ENCODE peak calls at places on chromosomes 6 and 20, in ten cellular contexts. One of them, this sample, is unnamed.

GRCh38 chr6:125792680-125793079 is 1.9 kb downstream of the NCOA7 start:
- DNase-seq in GM03348: peak
- DNase-seq in erythroblast: no peak
- DNase-seq in EL: peak
- DNase-seq in anterior cingulate cortex: no peak
- DNase-seq in WTC11: no peak
- DNase-seq in psoas muscle: no peak
- DNase-seq in PC-9: no peak
- DNase-seq in CD4-positive, alpha-beta memory T cell: no peak
- DNase-seq in amygdala: no peak
- DNase-seq in this sample: no peak

GRCh38 chr6:24981385-24981758 is 45.6 kb upstream of the RIPOR2 start:
- DNase-seq in GM03348: no peak
- DNase-seq in erythroblast: no peak
- DNase-seq in EL: peak
- DNase-seq in anterior cingulate cortex: no peak
- DNase-seq in WTC11: peak
- DNase-seq in psoas muscle: no peak
- DNase-seq in PC-9: peak
- DNase-seq in CD4-positive, alpha-beta memory T cell: no peak
- DNase-seq in amygdala: no peak
- DNase-seq in this sample: no peak

GRCh38 chr6:88856566-88856965 is 106.9 kb downstream of the RNGTT start:
- DNase-seq in GM03348: peak
- DNase-seq in erythroblast: no peak
- DNase-seq in EL: no peak
- DNase-seq in anterior cingulate cortex: no peak
- DNase-seq in WTC11: no peak
- DNase-seq in psoas muscle: no peak
- DNase-seq in PC-9: no peak
- DNase-seq in CD4-positive, alpha-beta memory T cell: no peak
- DNase-seq in amygdala: no peak
- DNase-seq in this sample: no peak

GRCh38 chr20:49888341-49889244 is 26.7 kb downstream of the SPATA2 start:
- DNase-seq in GM03348: peak
- DNase-seq in erythroblast: peak
- DNase-seq in EL: peak
- DNase-seq in anterior cingulate cortex: peak
- DNase-seq in WTC11: peak
- DNase-seq in psoas muscle: no peak
- DNase-seq in PC-9: peak
- DNase-seq in CD4-positive, alpha-beta memory T cell: peak
- DNase-seq in amygdala: peak
- DNase-seq in this sample: peak

GRCh38 chr6:44145839-44146238 is 12.8 kb upstream of the CAPN11 start:
- DNase-seq in GM03348: no peak
- DNase-seq in erythroblast: no peak
- DNase-seq in EL: no peak
- DNase-seq in anterior cingulate cortex: no peak
- DNase-seq in WTC11: no peak
- DNase-seq in psoas muscle: no peak
- DNase-seq in PC-9: no peak
- DNase-seq in CD4-positive, alpha-beta memory T cell: no peak
- DNase-seq in amygdala: no peak
- DNase-seq in this sample: no peak

GRCh38 chr6:136989591-136990578 is 54.9 kb downstream of the IL20RA start:
- DNase-seq in GM03348: peak
- DNase-seq in erythroblast: no peak
- DNase-seq in EL: peak
- DNase-seq in anterior cingulate cortex: no peak
- DNase-seq in WTC11: peak
- DNase-seq in psoas muscle: no peak
- DNase-seq in PC-9: no peak
- DNase-seq in CD4-positive, alpha-beta memory T cell: no peak
- DNase-seq in amygdala: no peak
- DNase-seq in this sample: no peak

GRCh38 chr20:4513720-4514119 is 208.0 kb upstream of the PRND start:
- DNase-seq in GM03348: no peak
- DNase-seq in erythroblast: no peak
- DNase-seq in EL: peak
- DNase-seq in anterior cingulate cortex: no peak
- DNase-seq in WTC11: no peak
- DNase-seq in psoas muscle: no peak
- DNase-seq in PC-9: peak
- DNase-seq in CD4-positive, alpha-beta memory T cell: no peak
- DNase-seq in amygdala: no peak
- DNase-seq in this sample: no peak

GRCh38 chr6:109877028-109877726 is 100.9 kb upstream of the GPR6 start:
- DNase-seq in GM03348: no peak
- DNase-seq in erythroblast: no peak
- DNase-seq in EL: no peak
- DNase-seq in anterior cingulate cortex: no peak
- DNase-seq in WTC11: no peak
- DNase-seq in psoas muscle: no peak
- DNase-seq in PC-9: no peak
- DNase-seq in CD4-positive, alpha-beta memory T cell: no peak
- DNase-seq in amygdala: no peak
- DNase-seq in this sample: no peak

GRCh38 chr20:37868998-37869861 is 33.7 kb upstream of the VSTM2L start:
- DNase-seq in GM03348: no peak
- DNase-seq in erythroblast: no peak
- DNase-seq in EL: no peak
- DNase-seq in anterior cingulate cortex: no peak
- DNase-seq in WTC11: no peak
- DNase-seq in psoas muscle: no peak
- DNase-seq in PC-9: no peak
- DNase-seq in CD4-positive, alpha-beta memory T cell: no peak
- DNase-seq in amygdala: no peak
- DNase-seq in this sample: no peak

GRCh38 chr20:9977629-9978028 is 57.2 kb upstream of the ANKEF1 start:
- DNase-seq in GM03348: no peak
- DNase-seq in erythroblast: no peak
- DNase-seq in EL: peak
- DNase-seq in anterior cingulate cortex: no peak
- DNase-seq in WTC11: no peak
- DNase-seq in psoas muscle: no peak
- DNase-seq in PC-9: no peak
- DNase-seq in CD4-positive, alpha-beta memory T cell: no peak
- DNase-seq in amygdala: no peak
- DNase-seq in this sample: no peak

GRCh38 chr6:93679836-93680235 is 260.5 kb upstream of the EPHA7 start:
- DNase-seq in GM03348: no peak
- DNase-seq in erythroblast: no peak
- DNase-seq in EL: no peak
- DNase-seq in anterior cingulate cortex: no peak
- DNase-seq in WTC11: no peak
- DNase-seq in psoas muscle: no peak
- DNase-seq in PC-9: no peak
- DNase-seq in CD4-positive, alpha-beta memory T cell: no peak
- DNase-seq in amygdala: no peak
- DNase-seq in this sample: no peak

GRCh38 chr6:78231002-78231401 is 578.2 kb downstream of the MEI4 start:
- DNase-seq in GM03348: no peak
- DNase-seq in erythroblast: no peak
- DNase-seq in EL: no peak
- DNase-seq in anterior cingulate cortex: no peak
- DNase-seq in WTC11: no peak
- DNase-seq in psoas muscle: no peak
- DNase-seq in PC-9: no peak
- DNase-seq in CD4-positive, alpha-beta memory T cell: no peak
- DNase-seq in amygdala: no peak
- DNase-seq in this sample: no peak

GRCh38 chr6:2765896-2766766 is 938 bp downstream of the WRNIP1 start:
- DNase-seq in GM03348: peak
- DNase-seq in erythroblast: peak
- DNase-seq in EL: peak
- DNase-seq in anterior cingulate cortex: no peak
- DNase-seq in WTC11: peak
- DNase-seq in psoas muscle: peak
- DNase-seq in PC-9: no peak
- DNase-seq in CD4-positive, alpha-beta memory T cell: peak
- DNase-seq in amygdala: no peak
- DNase-seq in this sample: peak

GRCh38 chr6:100493206-100493888 is 28.6 kb upstream of the SIM1 start:
- DNase-seq in GM03348: no peak
- DNase-seq in erythroblast: no peak
- DNase-seq in EL: no peak
- DNase-seq in anterior cingulate cortex: no peak
- DNase-seq in WTC11: peak
- DNase-seq in psoas muscle: no peak
- DNase-seq in PC-9: peak
- DNase-seq in CD4-positive, alpha-beta memory T cell: no peak
- DNase-seq in amygdala: no peak
- DNase-seq in this sample: no peak

GRCh38 chr6:147633191-147633590 is 124.7 kb downstream of the SAMD5 start:
- DNase-seq in GM03348: no peak
- DNase-seq in erythroblast: no peak
- DNase-seq in EL: no peak
- DNase-seq in anterior cingulate cortex: no peak
- DNase-seq in WTC11: no peak
- DNase-seq in psoas muscle: no peak
- DNase-seq in PC-9: no peak
- DNase-seq in CD4-positive, alpha-beta memory T cell: no peak
- DNase-seq in amygdala: no peak
- DNase-seq in this sample: no peak

GRCh38 chr20:6765469-6766058 is 1.9 kb upstream of the BMP2 start:
- DNase-seq in GM03348: peak
- DNase-seq in erythroblast: peak
- DNase-seq in EL: peak
- DNase-seq in anterior cingulate cortex: no peak
- DNase-seq in WTC11: no peak
- DNase-seq in psoas muscle: no peak
- DNase-seq in PC-9: peak
- DNase-seq in CD4-positive, alpha-beta memory T cell: no peak
- DNase-seq in amygdala: no peak
- DNase-seq in this sample: peak

GRCh38 chr6:15893556-15894253 is 230.9 kb upstream of the DTNBP1 start:
- DNase-seq in GM03348: no peak
- DNase-seq in erythroblast: peak
- DNase-seq in EL: no peak
- DNase-seq in anterior cingulate cortex: no peak
- DNase-seq in WTC11: no peak
- DNase-seq in psoas muscle: no peak
- DNase-seq in PC-9: no peak
- DNase-seq in CD4-positive, alpha-beta memory T cell: no peak
- DNase-seq in amygdala: no peak
- DNase-seq in this sample: peak

GRCh38 chr6:116439572-116439971 is 21.6 kb upstream of the CALHM6 start:
- DNase-seq in GM03348: peak
- DNase-seq in erythroblast: no peak
- DNase-seq in EL: peak
- DNase-seq in anterior cingulate cortex: no peak
- DNase-seq in WTC11: no peak
- DNase-seq in psoas muscle: no peak
- DNase-seq in PC-9: no peak
- DNase-seq in CD4-positive, alpha-beta memory T cell: no peak
- DNase-seq in amygdala: no peak
- DNase-seq in this sample: no peak

GRCh38 chr20:37777556-37777955 is 83.7 kb downstream of the CTNNBL1 start:
- DNase-seq in GM03348: no peak
- DNase-seq in erythroblast: no peak
- DNase-seq in EL: no peak
- DNase-seq in anterior cingulate cortex: no peak
- DNase-seq in WTC11: no peak
- DNase-seq in psoas muscle: no peak
- DNase-seq in PC-9: no peak
- DNase-seq in CD4-positive, alpha-beta memory T cell: no peak
- DNase-seq in amygdala: no peak
- DNase-seq in this sample: no peak

GRCh38 chr6:41371461-41371991 is 36.1 kb downstream of the NCR2 start:
- DNase-seq in GM03348: peak
- DNase-seq in erythroblast: no peak
- DNase-seq in EL: peak
- DNase-seq in anterior cingulate cortex: no peak
- DNase-seq in WTC11: peak
- DNase-seq in psoas muscle: no peak
- DNase-seq in PC-9: no peak
- DNase-seq in CD4-positive, alpha-beta memory T cell: no peak
- DNase-seq in amygdala: no peak
- DNase-seq in this sample: no peak

GRCh38 chr20:23249541-23249940 is 101.0 kb upstream of the NXT1 start:
- DNase-seq in GM03348: no peak
- DNase-seq in erythroblast: no peak
- DNase-seq in EL: no peak
- DNase-seq in anterior cingulate cortex: no peak
- DNase-seq in WTC11: no peak
- DNase-seq in psoas muscle: no peak
- DNase-seq in PC-9: no peak
- DNase-seq in CD4-positive, alpha-beta memory T cell: no peak
- DNase-seq in amygdala: no peak
- DNase-seq in this sample: no peak

GRCh38 chr6:56490994-56491393 is 151.7 kb downstream of the DST start:
- DNase-seq in GM03348: peak
- DNase-seq in erythroblast: no peak
- DNase-seq in EL: peak
- DNase-seq in anterior cingulate cortex: no peak
- DNase-seq in WTC11: no peak
- DNase-seq in psoas muscle: no peak
- DNase-seq in PC-9: no peak
- DNase-seq in CD4-positive, alpha-beta memory T cell: no peak
- DNase-seq in amygdala: no peak
- DNase-seq in this sample: no peak

GRCh38 chr6:3001146-3001772 is 1.6 kb downstream of the NQO2 start:
- DNase-seq in GM03348: no peak
- DNase-seq in erythroblast: no peak
- DNase-seq in EL: no peak
- DNase-seq in anterior cingulate cortex: no peak
- DNase-seq in WTC11: no peak
- DNase-seq in psoas muscle: no peak
- DNase-seq in PC-9: no peak
- DNase-seq in CD4-positive, alpha-beta memory T cell: no peak
- DNase-seq in amygdala: no peak
- DNase-seq in this sample: no peak

GRCh38 chr6:155122199-155122950 is 127.3 kb downstream of the TIAM2 start:
- DNase-seq in GM03348: no peak
- DNase-seq in erythroblast: no peak
- DNase-seq in EL: no peak
- DNase-seq in anterior cingulate cortex: no peak
- DNase-seq in WTC11: no peak
- DNase-seq in psoas muscle: no peak
- DNase-seq in PC-9: no peak
- DNase-seq in CD4-positive, alpha-beta memory T cell: no peak
- DNase-seq in amygdala: no peak
- DNase-seq in this sample: no peak

GRCh38 chr6:135680964-135681913 is 170.3 kb upstream of the PDE7B start:
- DNase-seq in GM03348: no peak
- DNase-seq in erythroblast: no peak
- DNase-seq in EL: no peak
- DNase-seq in anterior cingulate cortex: no peak
- DNase-seq in WTC11: no peak
- DNase-seq in psoas muscle: no peak
- DNase-seq in PC-9: no peak
- DNase-seq in CD4-positive, alpha-beta memory T cell: no peak
- DNase-seq in amygdala: no peak
- DNase-seq in this sample: no peak

GRCh38 chr6:161922631-161923119 is 648.8 kb upstream of the AGPAT4 start:
- DNase-seq in GM03348: peak
- DNase-seq in erythroblast: peak
- DNase-seq in EL: peak
- DNase-seq in anterior cingulate cortex: no peak
- DNase-seq in WTC11: peak
- DNase-seq in psoas muscle: peak
- DNase-seq in PC-9: peak
- DNase-seq in CD4-positive, alpha-beta memory T cell: no peak
- DNase-seq in amygdala: no peak
- DNase-seq in this sample: peak

GRCh38 chr20:47784599-47785320 is 521 bp downstream of the SULF2 start:
- DNase-seq in GM03348: peak
- DNase-seq in erythroblast: no peak
- DNase-seq in EL: peak
- DNase-seq in anterior cingulate cortex: no peak
- DNase-seq in WTC11: peak
- DNase-seq in psoas muscle: peak
- DNase-seq in PC-9: peak
- DNase-seq in CD4-positive, alpha-beta memory T cell: no peak
- DNase-seq in amygdala: no peak
- DNase-seq in this sample: no peak

GRCh38 chr20:58069207-58069606 is 159.2 kb downstream of the ANKRD60 start:
- DNase-seq in GM03348: no peak
- DNase-seq in erythroblast: no peak
- DNase-seq in EL: no peak
- DNase-seq in anterior cingulate cortex: no peak
- DNase-seq in WTC11: no peak
- DNase-seq in psoas muscle: no peak
- DNase-seq in PC-9: no peak
- DNase-seq in CD4-positive, alpha-beta memory T cell: no peak
- DNase-seq in amygdala: no peak
- DNase-seq in this sample: no peak